ENCODE peak calls at places on chromosome 1, in five cellular contexts. One of them, this sample, is unnamed.
A peak's percentile ranks its signal among the peaks of the same experiment; 100 is the strongest.

GRCh38 chr1:21378705-21379494 is 61.0 kb upstream of the NBPF3 start:
- DNase-seq in upper lobe of left lung: no peak
- DNase-seq in GM23338: no peak
- DNase-seq in esophagus muscularis mucosa: no peak
- DNase-seq in HepG2: no peak
- DNase-seq in this sample: no peak

GRCh38 chr1:227883073-227883520 is 64.6 kb downstream of the WNT9A start:
- DNase-seq in upper lobe of left lung: peak; percentile 17
- DNase-seq in GM23338: no peak
- DNase-seq in esophagus muscularis mucosa: peak; percentile 90
- DNase-seq in HepG2: no peak
- DNase-seq in this sample: no peak

GRCh38 chr1:150999051-150999674 is 7.5 kb downstream of the MINDY1 start:
- DNase-seq in upper lobe of left lung: peak; percentile 30
- DNase-seq in GM23338: no peak
- DNase-seq in esophagus muscularis mucosa: no peak
- DNase-seq in HepG2: no peak
- DNase-seq in this sample: no peak

GRCh38 chr1:176379626-176380339 is 83.2 kb upstream of the PAPPA2 start:
- DNase-seq in upper lobe of left lung: no peak
- DNase-seq in GM23338: no peak
- DNase-seq in esophagus muscularis mucosa: no peak
- DNase-seq in HepG2: no peak
- DNase-seq in this sample: no peak

GRCh38 chr1:207925210-207925609 is 14.3 kb upstream of the CD34 start:
- DNase-seq in upper lobe of left lung: no peak
- DNase-seq in GM23338: peak; percentile 63
- DNase-seq in esophagus muscularis mucosa: no peak
- DNase-seq in HepG2: no peak
- DNase-seq in this sample: peak; percentile 72

GRCh38 chr1:48859429-48859828 is 82.7 kb upstream of the BEND5 start:
- DNase-seq in upper lobe of left lung: no peak
- DNase-seq in GM23338: no peak
- DNase-seq in esophagus muscularis mucosa: no peak
- DNase-seq in HepG2: no peak
- DNase-seq in this sample: no peak

GRCh38 chr1:12015499-12015898 is 3.8 kb upstream of the MIIP start:
- DNase-seq in upper lobe of left lung: peak; percentile 48
- DNase-seq in GM23338: no peak
- DNase-seq in esophagus muscularis mucosa: no peak
- DNase-seq in HepG2: no peak
- DNase-seq in this sample: no peak

GRCh38 chr1:108117908-108118902 is 81.9 kb downstream of the SLC25A24 start:
- DNase-seq in upper lobe of left lung: peak; percentile 32
- DNase-seq in GM23338: no peak
- DNase-seq in esophagus muscularis mucosa: peak; percentile 72
- DNase-seq in HepG2: no peak
- DNase-seq in this sample: peak; percentile 32

DNA sequence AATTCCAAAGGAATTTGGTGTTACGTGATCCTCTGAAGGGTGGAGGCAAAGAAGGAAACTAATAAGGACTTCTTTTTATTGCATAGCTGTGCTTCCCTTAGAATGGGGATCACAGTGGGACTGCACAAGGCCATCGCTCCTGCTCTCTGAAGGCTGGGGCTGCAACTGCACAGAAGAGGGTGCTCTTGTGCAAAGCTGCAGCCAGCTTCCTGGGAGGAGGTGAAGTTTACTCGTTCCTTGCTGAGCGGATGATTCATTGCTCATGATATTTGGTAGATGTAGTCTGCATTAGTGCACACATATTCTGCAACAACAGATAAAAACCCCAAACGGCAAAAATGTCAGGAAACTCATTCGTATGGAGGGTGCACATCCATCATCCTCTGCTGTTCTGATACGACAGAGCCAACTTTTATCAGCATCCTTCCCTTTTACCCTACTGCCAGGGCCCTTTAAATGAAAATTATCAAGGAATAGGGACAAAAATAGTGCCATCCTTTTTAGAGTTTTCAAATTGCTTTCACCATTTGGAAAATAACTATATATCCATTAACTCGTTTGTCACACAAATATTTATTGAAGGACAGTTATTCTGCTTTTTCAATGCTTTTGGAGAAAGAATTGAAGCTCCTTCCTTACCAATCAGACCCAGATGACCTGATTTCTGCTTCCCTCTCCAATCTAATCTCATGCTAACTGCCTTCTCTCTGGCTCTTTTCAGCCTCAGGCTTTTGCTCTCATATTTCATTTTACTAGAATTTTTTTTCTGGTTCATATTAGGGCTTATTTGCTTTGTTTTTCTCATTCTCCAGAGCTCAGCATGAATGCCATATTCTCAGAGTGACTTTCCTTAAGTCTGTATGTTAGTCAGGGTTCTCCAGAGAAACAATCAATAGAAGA is 263.6 kb downstream of the DUSP10 start:
- DNase-seq in upper lobe of left lung: peak; percentile 38
- DNase-seq in GM23338: peak; percentile 73
- DNase-seq in esophagus muscularis mucosa: no peak
- DNase-seq in HepG2: peak; percentile 12
- DNase-seq in this sample: no peak
- TF ChIP-seq CTCF in upper lobe of left lung: peak; percentile 21
- TF ChIP-seq CTCF in GM23338: peak; percentile 95
- TF ChIP-seq CTCF in esophagus muscularis mucosa: peak; percentile 78
- TF ChIP-seq CTCF in HepG2: peak; percentile 80
- TF ChIP-seq CTCF in this sample: peak; percentile 39

DNA sequence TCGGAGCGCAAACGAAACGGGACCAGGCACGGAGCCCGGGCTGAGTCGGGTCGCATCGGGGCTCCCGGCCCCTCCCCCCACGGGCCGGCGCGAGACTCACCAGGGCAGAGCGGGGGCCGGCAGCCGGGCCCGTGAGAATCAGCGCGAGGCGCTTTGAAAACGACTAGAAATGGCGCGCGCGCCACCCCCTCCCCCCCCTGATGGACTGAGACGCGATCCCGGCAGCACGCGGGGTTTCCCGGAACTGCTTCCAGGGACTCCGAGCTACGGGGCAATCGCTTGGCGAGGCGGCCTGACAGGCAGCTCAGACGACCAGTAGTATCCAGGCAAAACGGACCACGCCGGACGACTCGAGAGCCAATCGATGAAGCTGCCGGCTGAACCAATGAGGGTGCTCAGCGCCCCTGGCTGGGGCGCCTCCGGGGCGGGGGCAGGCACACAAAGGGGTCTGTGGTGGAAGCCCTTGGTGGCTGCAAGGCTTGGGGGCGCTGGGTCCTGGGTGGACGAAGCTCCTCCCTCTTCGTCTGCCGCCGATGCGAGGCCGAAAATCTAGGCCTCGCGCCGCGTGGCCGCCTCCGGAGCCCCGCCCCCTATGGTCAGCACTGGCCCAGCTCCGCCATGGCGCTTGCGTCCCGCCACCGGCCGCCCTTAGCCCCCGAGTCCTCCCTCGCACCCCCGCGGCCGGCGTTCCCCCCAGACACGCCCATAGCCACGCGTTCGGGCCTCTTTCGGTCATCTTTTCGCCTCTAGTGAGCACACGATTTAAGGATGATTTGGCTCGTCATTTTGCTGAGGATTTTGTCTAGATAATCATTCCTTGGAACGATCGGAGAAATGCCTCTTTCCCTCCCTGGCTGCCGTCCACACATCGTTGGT is at the start of gene HNRNPR:
- DNase-seq in upper lobe of left lung: peak; percentile 100
- DNase-seq in GM23338: peak; percentile 100
- DNase-seq in esophagus muscularis mucosa: peak; percentile 100
- DNase-seq in HepG2: peak; percentile 99
- DNase-seq in this sample: peak; percentile 99
- TF ChIP-seq POLR2AphosphoS5 in upper lobe of left lung: peak; percentile 63
- TF ChIP-seq POLR2AphosphoS5 in GM23338: peak; percentile 61
- TF ChIP-seq POLR2AphosphoS5 in esophagus muscularis mucosa: peak; percentile 85
- TF ChIP-seq POLR2AphosphoS5 in HepG2: peak; percentile 76
- TF ChIP-seq POLR2AphosphoS5 in this sample: peak; percentile 80

GRCh38 chr1:61389926-61390845 is 307.8 kb downstream of the NFIA start:
- DNase-seq in upper lobe of left lung: no peak
- DNase-seq in GM23338: no peak
- DNase-seq in esophagus muscularis mucosa: no peak
- DNase-seq in HepG2: no peak
- DNase-seq in this sample: no peak
- TF ChIP-seq CTCF in upper lobe of left lung: no peak
- TF ChIP-seq CTCF in GM23338: no peak
- TF ChIP-seq CTCF in esophagus muscularis mucosa: no peak
- TF ChIP-seq CTCF in HepG2: no peak
- TF ChIP-seq CTCF in this sample: no peak

DNA sequence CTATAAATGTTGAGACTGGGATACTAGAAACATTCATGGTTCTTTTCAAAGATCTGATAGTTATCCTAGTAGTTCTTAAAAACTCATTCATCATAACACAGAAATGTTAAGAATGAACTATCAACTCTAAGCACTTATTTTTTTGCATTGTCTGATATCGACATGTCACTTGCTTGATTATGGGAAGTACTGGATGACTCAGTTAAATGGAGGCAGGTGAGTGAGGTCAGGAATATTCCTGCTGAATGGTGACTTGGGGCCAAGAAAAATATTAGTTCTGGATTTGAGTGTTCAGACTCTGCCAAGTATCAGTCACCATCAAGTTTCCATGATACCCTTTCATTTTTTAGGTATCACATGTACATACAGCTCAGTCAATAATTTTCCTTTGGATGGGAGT is 63.6 kb downstream of the NEK7 start:
- DNase-seq in upper lobe of left lung: no peak
- DNase-seq in GM23338: no peak
- DNase-seq in esophagus muscularis mucosa: no peak
- DNase-seq in HepG2: no peak
- DNase-seq in this sample: no peak
- TF ChIP-seq POLR2AphosphoS5 in upper lobe of left lung: no peak
- TF ChIP-seq POLR2AphosphoS5 in GM23338: no peak
- TF ChIP-seq POLR2AphosphoS5 in esophagus muscularis mucosa: no peak
- TF ChIP-seq POLR2AphosphoS5 in HepG2: no peak
- TF ChIP-seq POLR2AphosphoS5 in this sample: no peak

GRCh38 chr1:206612129-206612876 is at the start of gene EIF2D:
- DNase-seq in upper lobe of left lung: peak; percentile 95
- DNase-seq in GM23338: peak; percentile 96
- DNase-seq in esophagus muscularis mucosa: peak; percentile 96
- DNase-seq in HepG2: peak; percentile 85
- DNase-seq in this sample: peak; percentile 93

GRCh38 chr1:206608108-206608698 is 4.1 kb downstream of the EIF2D start:
- DNase-seq in upper lobe of left lung: no peak
- DNase-seq in GM23338: peak; percentile 65
- DNase-seq in esophagus muscularis mucosa: no peak
- DNase-seq in HepG2: peak; percentile 30
- DNase-seq in this sample: no peak

GRCh38 chr1:206609229-206609991 is 2.9 kb downstream of the EIF2D start:
- DNase-seq in upper lobe of left lung: no peak
- DNase-seq in GM23338: no peak
- DNase-seq in esophagus muscularis mucosa: no peak
- DNase-seq in HepG2: no peak
- DNase-seq in this sample: no peak

GRCh38 chr1:206604861-206605260 is 7.4 kb downstream of the EIF2D start:
- DNase-seq in upper lobe of left lung: no peak
- DNase-seq in GM23338: no peak
- DNase-seq in esophagus muscularis mucosa: no peak
- DNase-seq in HepG2: no peak
- DNase-seq in this sample: no peak

GRCh38 chr1:206606867-206607266 is 5.4 kb downstream of the EIF2D start:
- DNase-seq in upper lobe of left lung: no peak
- DNase-seq in GM23338: peak; percentile 70
- DNase-seq in esophagus muscularis mucosa: no peak
- DNase-seq in HepG2: peak; percentile 56
- DNase-seq in this sample: no peak
- TF ChIP-seq CTCF in upper lobe of left lung: no peak
- TF ChIP-seq CTCF in GM23338: peak; percentile 57
- TF ChIP-seq CTCF in esophagus muscularis mucosa: no peak
- TF ChIP-seq CTCF in HepG2: peak; percentile 23
- TF ChIP-seq CTCF in this sample: peak; percentile 25

GRCh38 chr1:8570435-8570834 is 247.0 kb downstream of the RERE start:
- DNase-seq in upper lobe of left lung: no peak
- DNase-seq in GM23338: no peak
- DNase-seq in esophagus muscularis mucosa: no peak
- DNase-seq in HepG2: no peak
- DNase-seq in this sample: no peak

GRCh38 chr1:8572106-8572505 is 245.3 kb downstream of the RERE start:
- DNase-seq in upper lobe of left lung: no peak
- DNase-seq in GM23338: no peak
- DNase-seq in esophagus muscularis mucosa: no peak
- DNase-seq in HepG2: peak; percentile 71
- DNase-seq in this sample: no peak

GRCh38 chr1:8569242-8569641 is 248.2 kb downstream of the RERE start:
- DNase-seq in upper lobe of left lung: no peak
- DNase-seq in GM23338: no peak
- DNase-seq in esophagus muscularis mucosa: no peak
- DNase-seq in HepG2: no peak
- DNase-seq in this sample: no peak

GRCh38 chr1:8568837-8569236 is 248.6 kb downstream of the RERE start:
- DNase-seq in upper lobe of left lung: no peak
- DNase-seq in GM23338: no peak
- DNase-seq in esophagus muscularis mucosa: no peak
- DNase-seq in HepG2: no peak
- DNase-seq in this sample: no peak

DNA sequence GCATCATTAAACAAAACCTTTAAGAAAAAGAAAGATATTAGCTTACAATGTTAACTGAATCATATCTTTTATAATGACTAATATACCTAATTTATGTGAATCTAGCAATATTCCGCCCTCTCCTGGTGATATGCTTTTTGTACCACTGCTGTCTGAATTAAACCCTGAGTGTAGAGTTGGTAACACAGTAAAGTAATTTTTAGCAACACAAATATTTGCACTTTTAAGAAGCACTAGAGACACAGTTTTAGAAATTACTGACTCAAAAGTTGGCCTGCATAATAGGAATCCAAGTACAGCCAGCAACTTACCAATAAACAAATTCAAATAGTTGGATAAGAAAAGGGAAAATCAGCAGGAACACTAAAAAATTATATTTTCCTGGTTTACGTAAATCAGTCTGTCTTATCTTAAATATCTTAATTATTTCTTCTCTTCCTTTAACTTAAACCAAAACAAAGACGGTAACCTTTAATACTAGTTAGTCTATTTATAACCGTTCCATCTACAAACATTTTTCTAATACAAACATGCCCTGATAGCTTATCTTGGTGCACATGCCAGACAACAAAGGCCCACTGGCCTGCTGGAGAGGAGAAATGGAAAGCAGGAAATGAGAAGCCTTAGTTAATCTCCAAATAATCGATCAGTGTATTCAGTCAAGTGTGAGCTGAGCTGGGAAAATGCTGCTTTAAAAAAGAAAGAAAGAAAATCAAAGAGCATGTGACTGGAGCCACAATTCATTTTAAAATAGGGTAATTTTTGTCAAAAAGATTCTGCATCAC is 246.0 kb downstream of the RERE start:
- DNase-seq in upper lobe of left lung: no peak
- DNase-seq in GM23338: no peak
- DNase-seq in esophagus muscularis mucosa: no peak
- DNase-seq in HepG2: peak; percentile 88
- DNase-seq in this sample: no peak
- TF ChIP-seq POLR2AphosphoS5 in upper lobe of left lung: no peak
- TF ChIP-seq POLR2AphosphoS5 in GM23338: no peak
- TF ChIP-seq POLR2AphosphoS5 in esophagus muscularis mucosa: no peak
- TF ChIP-seq POLR2AphosphoS5 in HepG2: no peak
- TF ChIP-seq POLR2AphosphoS5 in this sample: no peak

This sample was measured in breast epithelium.